ENCODE peak calls at places on chromosome 16, in four cellular contexts. N, Q, O and C are unnamed samples.

GRCh38 chr16:82062645-82063058 is 27.6 kb downstream of the HSD17B2 start:
- DNase-seq in N (no peak), Q (no peak), O (peak), C (no peak)

GRCh38 chr16:20763461-20764232 is at the start of gene ACSM3:
- DNase-seq in N (peak), Q (peak), O (peak), C (peak)

GRCh38 chr16:57591086-57591869 is 37.2 kb upstream of the ADGRG1 start:
- DNase-seq in N (peak), Q (peak), O (peak), C (peak)

GRCh38 chr16:22353188-22353919 is 21.1 kb downstream of the CDR2 start:
- DNase-seq in N (peak), Q (peak), O (peak), C (no peak)

GRCh38 chr16:11107781-11108465 is 148.1 kb downstream of the SOCS1 start:
- DNase-seq in N (no peak), Q (no peak), O (peak), C (no peak)

GRCh38 chr16:67544329-67544841 is 15.8 kb downstream of the RIPOR1 start:
- DNase-seq in N (no peak), Q (no peak), O (no peak), C (no peak)

GRCh38 chr16:30535777-30536190 is 1.1 kb upstream of the ZNF747 start:
- DNase-seq in N (peak), Q (peak), O (peak), C (peak)

GRCh38 chr16:17354121-17354750 is 116.5 kb downstream of the XYLT1 start:
- DNase-seq in N (no peak), Q (no peak), O (no peak), C (no peak)

GRCh38 chr16:59733321-59733720 is 999.2 kb upstream of the GOT2 start:
- DNase-seq in N (no peak), Q (no peak), O (no peak), C (no peak)

GRCh38 chr16:13770436-13770835 is 149.5 kb upstream of the ERCC4 start:
- DNase-seq in N (no peak), Q (no peak), O (no peak), C (no peak)

GRCh38 chr16:68993885-68994284 is 111.6 kb upstream of the HAS3 start:
- DNase-seq in N (no peak), Q (no peak), O (peak), C (no peak)

GRCh38 chr16:15644306-15644961 is 1.5 kb upstream of the MARF1 start:
- DNase-seq in N (no peak), Q (no peak), O (peak), C (no peak)

GRCh38 chr16:56041556-56042140 is 149.6 kb upstream of the GNAO1 start:
- DNase-seq in N (no peak), Q (peak), O (no peak), C (peak)

GRCh38 chr16:81518439-81518757 is 73.8 kb downstream of the CMIP start:
- DNase-seq in N (no peak), Q (no peak), O (no peak), C (no peak)

GRCh38 chr16:10665166-10665565 is 29.6 kb downstream of the TEKT5 start:
- DNase-seq in N (no peak), Q (no peak), O (no peak), C (no peak)

GRCh38 chr16:58243528-58244004 is 45.7 kb upstream of the CSNK2A2 start:
- DNase-seq in N (no peak), Q (peak), O (no peak), C (peak)

GRCh38 chr16:68643227-68643626 is 1.9 kb upstream of the CDH3 start:
- DNase-seq in N (no peak), Q (no peak), O (no peak), C (no peak)

GRCh38 chr16:85046957-85047866 is 19.6 kb downstream of the KIAA0513 start:
- DNase-seq in N (peak), Q (no peak), O (no peak), C (no peak)

GRCh38 chr16:14545346-14545884 is 84.6 kb downstream of the PARN start:
- DNase-seq in N (no peak), Q (no peak), O (no peak), C (no peak)

GRCh38 chr16:67571981-67572431 is 9.7 kb downstream of the CTCF start:
- DNase-seq in N (no peak), Q (no peak), O (peak), C (no peak)

GRCh38 chr16:8718753-8719386 is 44.5 kb downstream of the ABAT start:
- DNase-seq in N (no peak), Q (no peak), O (no peak), C (no peak)

DNA sequence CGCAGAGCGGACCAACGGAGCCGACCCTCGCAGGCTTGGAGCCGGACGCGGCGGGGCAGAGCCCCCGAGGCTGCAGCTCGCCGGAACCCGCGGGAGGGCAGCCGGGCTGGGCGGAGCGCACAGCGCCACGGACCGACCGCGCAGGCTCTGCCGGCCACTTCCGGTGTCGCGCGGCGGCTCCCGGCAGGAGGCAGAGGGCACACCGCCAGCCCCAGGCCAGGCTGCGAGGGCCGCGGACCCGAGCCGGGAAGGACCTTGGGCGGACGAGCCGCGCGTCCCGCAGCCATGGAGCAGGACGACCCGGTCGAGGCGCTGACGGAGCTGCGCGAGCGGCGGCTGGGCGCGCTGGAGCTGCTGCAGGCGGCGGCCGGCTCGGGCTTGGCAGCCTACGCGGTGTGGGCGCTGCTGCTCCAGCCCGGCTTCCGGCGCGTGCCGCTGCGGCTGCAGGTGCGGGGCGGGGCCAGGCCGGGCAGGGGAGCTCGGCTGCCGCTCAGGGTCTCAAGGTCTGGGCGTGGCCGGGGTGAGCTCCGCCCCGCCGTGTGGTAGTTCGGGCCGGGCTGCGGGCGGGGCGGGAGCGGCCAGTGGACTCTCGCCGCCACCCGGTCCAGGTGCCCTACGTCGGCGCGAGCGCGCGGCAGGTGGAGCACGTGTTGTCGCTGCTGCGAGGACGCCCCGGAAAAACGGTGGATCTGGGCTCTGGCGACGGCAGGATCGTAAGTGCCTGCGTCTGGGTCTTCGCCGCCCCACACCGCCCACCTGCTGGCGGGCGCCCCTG is at the start of gene ANTKMT:
- DNase-seq in N (peak), Q (peak), O (peak), C (peak)
- TF ChIP-seq CTCF in N (no peak), Q (no peak), O (peak), C (no peak)

GRCh38 chr16:28924399-28924761 is 658 bp downstream of the RABEP2 start:
- DNase-seq in N (no peak), Q (no peak), O (no peak), C (no peak)
- TF ChIP-seq CTCF in N (no peak), Q (no peak), O (no peak), C (no peak)

GRCh38 chr16:79081292-79082066 is 519.1 kb downstream of the MAF start:
- DNase-seq in N (no peak), Q (no peak), O (no peak), C (no peak)
- TF ChIP-seq CTCF in N (no peak), Q (no peak), O (no peak), C (no peak)

GRCh38 chr16:50501251-50501650 is 46.9 kb upstream of the NKD1 start:
- DNase-seq in N (no peak), Q (no peak), O (no peak), C (no peak)
- TF ChIP-seq CTCF in N (no peak), Q (no peak), O (no peak), C (no peak)

GRCh38 chr16:598823-599739 is 9.2 kb downstream of the RAB40C start:
- DNase-seq in N (no peak), Q (no peak), O (no peak), C (no peak)

GRCh38 chr16:603221-603620 is 13.4 kb downstream of the RAB40C start:
- DNase-seq in N (no peak), Q (no peak), O (no peak), C (no peak)

GRCh38 chr16:595942-596735 is 6.3 kb downstream of the RAB40C start:
- DNase-seq in N (no peak), Q (no peak), O (no peak), C (no peak)

GRCh38 chr16:596736-597060 is 6.8 kb downstream of the RAB40C start:
- DNase-seq in N (no peak), Q (no peak), O (no peak), C (no peak)

DNA sequence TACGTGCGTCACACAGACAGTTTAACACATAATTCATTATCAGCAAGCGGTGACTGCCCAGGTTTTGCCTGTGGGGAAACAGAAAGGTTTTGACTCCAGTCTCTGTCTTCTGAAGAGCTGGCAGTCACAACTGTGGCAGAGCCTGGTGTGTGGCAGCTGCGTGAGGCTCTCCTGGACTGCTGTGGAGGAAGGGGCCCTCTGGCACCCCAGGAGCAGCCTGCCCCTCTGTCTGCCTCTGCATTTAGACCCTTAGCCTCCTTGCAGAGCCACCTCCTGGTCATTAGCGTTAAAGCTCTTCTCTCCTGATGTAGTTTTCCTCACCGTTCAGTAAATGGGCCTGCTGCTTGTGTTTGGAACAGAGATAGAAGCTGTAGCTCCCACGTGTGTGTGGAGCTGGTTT is 10.9 kb downstream of the RAB40C start:
- DNase-seq in N (no peak), Q (no peak), O (no peak), C (no peak)
- TF ChIP-seq CTCF in N (no peak), Q (peak), O (peak), C (no peak)

GRCh38 chr16:53216798-53217197 is 162.0 kb downstream of the CHD9 start:
- DNase-seq in N (no peak), Q (no peak), O (no peak), C (no peak)

GRCh38 chr16:53219795-53220194 is 165.0 kb downstream of the CHD9 start:
- DNase-seq in N (no peak), Q (no peak), O (peak), C (no peak)

GRCh38 chr16:53224932-53225533 is 170.2 kb downstream of the CHD9 start:
- DNase-seq in N (no peak), Q (no peak), O (peak), C (no peak)

DNA sequence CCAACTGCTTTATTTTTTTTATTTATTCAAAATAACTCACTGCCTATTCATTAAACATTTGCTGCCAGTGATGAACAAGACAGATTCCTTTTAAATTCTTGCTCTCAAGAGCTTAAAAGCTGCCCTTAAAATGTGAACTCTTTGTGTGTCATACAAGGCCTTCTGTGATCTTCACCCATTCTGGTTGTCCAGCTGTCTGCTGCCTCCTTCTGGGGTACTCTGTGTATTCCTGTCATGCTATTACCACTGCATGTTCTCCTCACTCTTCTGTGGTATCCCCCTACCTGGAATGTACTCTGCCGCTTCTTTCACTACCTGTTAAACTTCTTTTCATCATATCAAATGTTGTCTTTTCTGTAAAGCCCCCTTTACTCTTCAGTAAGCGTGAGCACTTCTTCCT is 165.8 kb downstream of the CHD9 start:
- DNase-seq in N (peak), Q (no peak), O (peak), C (no peak)
- TF ChIP-seq CTCF in N (peak), Q (no peak), O (peak), C (peak)

DNA sequence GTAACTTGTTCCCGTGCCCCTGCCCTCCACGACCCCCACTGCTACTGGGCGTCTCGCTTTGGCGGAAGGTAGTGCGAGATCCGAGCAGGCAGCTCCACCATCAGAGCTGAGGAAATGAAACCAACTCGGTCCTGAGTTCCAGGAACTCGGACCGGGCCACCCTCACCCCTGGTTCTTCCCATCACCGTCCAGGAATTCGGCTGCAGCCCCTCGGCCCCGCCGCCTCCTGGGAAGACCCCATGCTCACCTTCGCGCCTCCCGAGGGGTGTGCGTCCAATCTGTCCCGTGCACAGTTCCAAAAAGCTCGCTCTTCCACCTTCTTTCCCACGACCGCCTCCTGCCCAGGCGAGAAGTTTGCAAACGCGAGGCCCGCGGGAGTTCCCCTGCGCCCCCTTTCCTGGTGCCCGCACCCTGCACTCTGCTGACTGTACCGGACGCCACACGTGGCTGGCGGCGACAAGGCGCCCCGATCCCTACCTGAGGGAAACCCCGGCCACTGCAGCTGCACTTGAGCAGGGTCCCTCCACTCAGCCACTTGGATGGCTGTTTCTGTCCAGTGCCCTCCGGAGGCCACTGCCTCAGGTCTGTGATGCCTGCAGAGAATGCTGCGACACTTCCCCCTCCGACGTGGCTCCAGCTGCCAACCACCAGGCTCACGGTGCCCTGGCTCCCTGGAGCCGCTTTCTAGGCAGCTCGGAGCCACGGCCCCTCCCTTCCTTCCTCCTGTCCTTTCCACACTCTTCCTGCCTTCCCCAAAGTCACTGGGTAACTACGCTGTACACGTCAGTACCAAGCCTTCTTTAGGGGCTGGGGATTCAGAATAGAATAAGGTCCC is at the start of gene MLKL:
- DNase-seq in N (peak), Q (peak), O (peak), C (peak)
- TF ChIP-seq CTCF in N (no peak), Q (peak), O (peak), C (no peak)

DNA sequence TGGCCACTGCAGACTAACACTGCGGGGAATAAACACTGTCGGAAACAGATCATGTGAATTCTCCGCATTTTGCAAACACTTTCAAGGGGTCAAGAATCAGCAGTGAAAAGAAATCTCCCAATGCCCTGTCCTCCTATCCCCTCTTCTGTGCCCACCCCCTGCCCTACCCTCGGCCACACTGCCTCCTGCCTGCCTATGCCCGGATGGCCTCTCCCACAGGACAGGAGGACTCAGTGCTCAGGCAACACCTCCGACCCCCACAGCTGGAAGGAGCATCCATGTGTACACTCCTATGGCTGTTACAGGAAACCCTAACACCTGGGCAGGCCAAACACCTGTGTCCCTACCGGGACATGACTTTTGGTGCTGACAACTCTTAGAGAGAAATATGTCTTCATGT is 24.5 kb downstream of the FBXO31 start:
- DNase-seq in N (no peak), Q (no peak), O (no peak), C (no peak)
- TF ChIP-seq CTCF in N (no peak), Q (no peak), O (no peak), C (no peak)

GRCh38 chr16:3611145-3611977 is at the start of gene SLX4:
- DNase-seq in N (peak), Q (peak), O (peak), C (peak)
- TF ChIP-seq CTCF in N (no peak), Q (no peak), O (no peak), C (no peak)